ENCODE peak calls at places on chromosome 1, in four cellular contexts. W, S, H and P are unnamed samples.

GRCh38 chr1:183249941-183250452 is 63.9 kb downstream of the LAMC2 start:
- DNase-seq in S (no peak), H (no peak), W (no peak), P (no peak)

GRCh38 chr1:9759939-9760338 is 63.8 kb downstream of the CLSTN1 start:
- DNase-seq in W (no peak), S (no peak), H (no peak), P (no peak)

GRCh38 chr1:36303650-36304360 is 2.4 kb upstream of the SH3D21 start:
- DNase-seq in H (no peak), S (peak), W (no peak), P (no peak)

GRCh38 chr1:55310517-55310927 is 95.4 kb upstream of the USP24 start:
- DNase-seq in H (peak), W (no peak), S (no peak), P (peak)

GRCh38 chr1:43316738-43317520 is 16.1 kb downstream of the TIE1 start:
- DNase-seq in S (peak), H (no peak), W (no peak), P (no peak)

GRCh38 chr1:201565771-201566528 is 27.0 kb downstream of the NAV1 start:
- DNase-seq in S (no peak), W (no peak), H (no peak), P (no peak)

GRCh38 chr1:225508538-225509375 is 80.9 kb upstream of the LBR start:
- DNase-seq in S (no peak), H (peak), W (no peak), P (peak)

GRCh38 chr1:38352869-38353268 is 306.3 kb upstream of the POU3F1 start:
- DNase-seq in H (no peak), W (no peak), S (no peak), P (no peak)

GRCh38 chr1:104387716-104388508 is 638.2 kb downstream of the AMY1C start:
- DNase-seq in W (no peak), H (no peak), S (no peak), P (no peak)

GRCh38 chr1:83834621-83835264 is 164.2 kb downstream of the TTLL7 start:
- DNase-seq in S (no peak), W (no peak), H (no peak), P (no peak)
- TF ChIP-seq CTCF in S (no peak), W (peak), H (no peak), P (no peak)

GRCh38 chr1:28458237-28459228 is 47.3 kb upstream of the RCC1 start:
- DNase-seq in W (no peak), S (no peak), H (peak), P (no peak)
- H3K4me3 ChIP-seq in W (no peak), S (no peak), H (no peak), P (no peak)

DNA sequence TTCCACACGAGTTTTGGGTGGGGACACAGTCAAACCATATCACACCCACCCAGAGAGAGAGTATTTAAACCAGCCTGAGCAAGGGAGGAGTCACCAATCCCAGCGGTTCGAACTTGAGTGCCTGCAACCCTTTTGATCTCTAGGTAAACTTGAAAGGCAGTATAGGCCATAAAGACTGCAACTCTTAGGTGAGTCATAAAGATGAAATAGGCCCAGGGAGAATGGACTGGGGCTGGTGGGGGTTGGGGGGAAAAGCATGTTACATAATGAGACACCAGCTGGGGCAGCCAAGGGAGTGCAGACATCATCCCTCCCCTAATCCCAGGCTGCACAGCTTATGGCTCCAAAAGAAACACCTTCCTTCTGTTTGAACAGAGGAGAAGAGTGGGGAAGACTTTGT is 99.8 kb upstream of the LHX8 start:
- DNase-seq in W (no peak), H (no peak), S (no peak), P (no peak)
- TF ChIP-seq CTCF in W (no peak), H (no peak), S (no peak), P (no peak)

DNA sequence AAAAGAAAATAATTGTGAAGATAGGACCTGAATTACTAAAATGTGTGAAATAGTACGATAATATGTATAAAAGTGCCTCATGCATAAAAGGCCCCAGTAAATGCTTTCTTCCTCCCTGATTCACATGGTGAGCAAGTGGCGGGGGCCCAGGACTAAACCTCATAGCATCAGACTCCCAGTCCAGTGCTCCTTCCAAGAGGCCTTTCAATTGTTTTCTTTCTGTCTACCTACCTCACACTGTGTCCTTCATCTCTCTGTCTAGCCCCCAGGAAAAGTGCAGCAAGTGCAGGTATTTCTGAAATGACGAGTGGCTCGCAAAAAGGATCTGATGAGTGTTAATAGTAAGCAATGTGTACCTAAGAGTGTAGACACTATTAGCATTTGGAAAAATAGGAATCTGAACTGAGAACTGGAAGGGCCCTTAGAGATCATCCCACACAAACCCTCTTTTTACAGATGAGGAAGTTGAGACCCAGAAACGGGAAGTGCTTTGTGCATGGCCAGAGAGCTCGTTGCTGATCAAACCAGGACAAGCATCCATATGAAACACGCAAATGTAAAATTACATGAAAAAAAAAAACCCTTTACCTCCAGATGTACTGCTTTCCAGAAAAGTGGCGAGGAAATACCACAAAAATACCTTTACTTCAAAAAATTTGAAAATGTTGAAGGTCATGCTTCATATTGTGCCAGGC is 118.2 kb upstream of the HOOK1 start:
- DNase-seq in S (no peak), H (no peak), W (no peak), P (no peak)
- H3K4me3 ChIP-seq in S (peak), H (no peak), W (peak), P (no peak)

DNA sequence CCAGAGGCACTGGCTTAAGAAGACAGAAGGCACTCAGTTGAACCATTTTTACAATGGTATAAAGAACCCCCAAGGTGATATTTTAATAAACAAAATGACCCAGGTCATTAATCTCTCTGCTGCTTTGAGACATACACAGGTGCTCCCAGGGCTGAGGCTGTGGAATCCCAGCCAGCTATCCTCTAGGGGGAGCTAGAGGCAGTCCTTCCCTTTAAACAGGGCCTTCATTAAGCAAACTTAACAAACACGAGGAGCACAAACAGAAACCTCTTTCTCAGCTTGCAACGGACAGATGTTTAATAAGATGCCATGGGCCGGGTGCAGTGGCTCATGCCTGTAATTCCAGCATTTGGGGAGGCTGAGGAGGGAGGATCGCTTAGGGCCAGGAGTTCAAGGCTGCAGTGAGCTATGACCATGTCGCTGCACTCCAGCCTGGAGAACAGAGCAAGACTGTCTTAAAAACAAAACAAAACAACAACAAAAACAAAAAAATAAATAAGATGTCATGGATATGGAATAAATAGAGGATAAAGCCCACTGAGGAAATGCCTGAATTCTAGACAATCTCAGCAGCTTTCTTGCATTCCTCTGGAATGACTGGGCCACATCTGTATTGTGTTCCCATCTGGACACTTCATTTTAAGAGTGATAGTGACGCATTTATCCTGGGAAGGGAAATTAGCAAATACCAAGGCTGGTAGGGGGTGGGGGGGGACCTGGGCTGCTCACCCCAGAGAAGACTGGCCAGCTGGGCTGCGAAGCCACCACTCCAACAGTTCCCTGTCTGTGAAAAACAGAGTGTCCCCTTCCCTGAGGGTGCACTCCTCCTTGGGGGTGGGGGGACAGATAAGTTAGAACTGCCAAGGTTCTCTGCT is 106.5 kb downstream of the HIVEP3 start:
- DNase-seq in S (no peak), W (peak), H (peak), P (peak)
- TF ChIP-seq CTCF in S (peak), W (peak), H (peak), P (peak)

GRCh38 chr1:234730110-234730509 is 120.1 kb upstream of the IRF2BP2 start:
- DNase-seq in H (no peak), W (no peak), S (no peak), P (no peak)
- H3K4me3 ChIP-seq in H (no peak), W (no peak), S (no peak), P (no peak)

GRCh38 chr1:111030590-111030989 is 66.9 kb upstream of the LRIF1 start:
- DNase-seq in S (no peak), H (peak), W (no peak), P (peak)
- TF ChIP-seq CTCF in S (peak), H (peak), W (peak), P (peak)

GRCh38 chr1:205592443-205593003 is 39.3 kb downstream of the ELK4 start:
- DNase-seq in W (no peak), S (peak), H (no peak), P (no peak)
- H3K4me3 ChIP-seq in W (peak), S (peak), H (no peak), P (no peak)

GRCh38 chr1:12206238-12206637 is 23.6 kb upstream of the VPS13D start:
- DNase-seq in W (no peak), H (no peak), S (no peak), P (no peak)

GRCh38 chr1:12209495-12209832 is 20.4 kb upstream of the VPS13D start:
- DNase-seq in W (no peak), S (no peak), H (no peak), P (no peak)

GRCh38 chr1:12208764-12209494 is 20.9 kb upstream of the VPS13D start:
- DNase-seq in S (peak), W (peak), H (peak), P (peak)

GRCh38 chr1:12206792-12207424 is 22.9 kb upstream of the VPS13D start:
- DNase-seq in H (no peak), W (no peak), S (no peak), P (no peak)

GRCh38 chr1:12208271-12208670 is 21.6 kb upstream of the VPS13D start:
- DNase-seq in S (no peak), H (no peak), W (no peak), P (no peak)
- TF ChIP-seq CTCF in S (no peak), H (no peak), W (no peak), P (no peak)

GRCh38 chr1:227885648-227886502 is 61.9 kb downstream of the WNT9A start:
- DNase-seq in S (peak), W (peak), H (peak), P (peak)
- H3K4me3 ChIP-seq in S (no peak), W (no peak), H (no peak), P (no peak)